ENCODE peak calls at places on chromosome X, in seven cellular contexts. J is activated CD4-positive, alpha-beta T cell treated with anti-CD3 and anti-CD28 coated beads for 48 hours; Q is NCI-H1436 treated with DMSO at 0.1 percent for 48 hours; U is SW 1271; I is hippocampal formation; E is spleen; V is M059J. F is an unnamed sample.

GRCh38 chrX:1754077-1754476 is 139.2 kb downstream of the ASMT start:
- DNase-seq in E (no peak), J (no peak), V (peak), U (no peak), Q (no peak), I (no peak), F (no peak)

GRCh38 chrX:16488959-16489358 is 161.0 kb upstream of the S100G start:
- DNase-seq in U (no peak), J (no peak), Q (no peak), V (peak), E (no peak), I (no peak), F (no peak)

GRCh38 chrX:112851161-112851779 is 10.6 kb upstream of the AMOT start:
- DNase-seq in Q (no peak), J (peak), E (no peak), V (peak), U (no peak), I (no peak), F (no peak)

GRCh38 chrX:49147907-49148306 is 14.7 kb upstream of the MAGIX start:
- DNase-seq in V (no peak), Q (no peak), U (no peak), E (no peak), I (no peak), J (no peak), F (no peak)

GRCh38 chrX:69815063-69815462 is 199.2 kb downstream of the EDA start:
- DNase-seq in V (no peak), E (no peak), Q (no peak), I (no peak), J (no peak), U (no peak), F (no peak)

GRCh38 chrX:21745756-21746155 is 12.2 kb downstream of the SMPX start:
- DNase-seq in I (no peak), J (peak), Q (no peak), U (no peak), V (peak), E (no peak), F (no peak)

GRCh38 chrX:30027636-30028035 is 187.7 kb upstream of the MAGEB2 start:
- DNase-seq in I (no peak), E (no peak), J (no peak), U (no peak), Q (no peak), V (peak), F (no peak)

GRCh38 chrX:150199803-150200202 is 163.3 kb upstream of the MAMLD1 start:
- DNase-seq in I (no peak), J (no peak), Q (no peak), E (peak), V (peak), U (no peak), F (no peak)

GRCh38 chrX:115560978-115561604 is at the start of gene PLS3:
- DNase-seq in J (peak), V (peak), E (peak), U (peak), Q (peak), I (peak), F (peak)

GRCh38 chrX:68941385-68941952 is 112.6 kb downstream of the EFNB1 start:
- DNase-seq in U (no peak), V (peak), I (no peak), E (peak), J (no peak), Q (no peak), F (no peak)

GRCh38 chrX:2427147-2427546 is 73.6 kb downstream of the DHRSX start:
- DNase-seq in U (no peak), V (no peak), Q (no peak), J (no peak), E (no peak), I (no peak), F (no peak)

GRCh38 chrX:104795804-104796203 is 229.8 kb downstream of the IL1RAPL2 start:
- DNase-seq in I (no peak), V (no peak), E (no peak), Q (no peak), U (no peak), J (no peak), F (no peak)

GRCh38 chrX:112211459-112211858 is 128.9 kb upstream of the TRPC5 start:
- DNase-seq in I (no peak), V (peak), Q (no peak), U (no peak), E (no peak), J (no peak), F (no peak)

GRCh38 chrX:41180194-41180902 is 95.1 kb downstream of the USP9X start:
- DNase-seq in Q (no peak), I (peak), V (peak), J (peak), E (no peak), U (no peak), F (no peak)

GRCh38 chrX:21958888-21959287 is 18.4 kb downstream of the SMS start:
- DNase-seq in J (no peak), Q (no peak), I (no peak), V (no peak), E (no peak), U (no peak), F (no peak)

GRCh38 chrX:40539214-40540142 is 41.3 kb upstream of the ATP6AP2 start:
- DNase-seq in E (peak), U (no peak), Q (no peak), I (no peak), J (peak), V (peak), F (peak)

GRCh38 chrX:9635805-9636204 is 129.8 kb downstream of the GPR143 start:
- DNase-seq in V (no peak), Q (no peak), I (no peak), U (no peak), E (no peak), J (no peak), F (no peak)

GRCh38 chrX:33725556-33726232 is 406.4 kb downstream of the FAM47A start:
- DNase-seq in I (no peak), E (no peak), U (no peak), V (peak), J (no peak), Q (no peak), F (no peak)

GRCh38 chrX:139298437-139298836 is 232.1 kb upstream of the F9 start:
- DNase-seq in I (no peak), V (no peak), J (no peak), U (no peak), Q (no peak), E (no peak), F (no peak)

GRCh38 chrX:72280210-72280882 is 3.3 kb upstream of the RPS4X start:
- DNase-seq in E (no peak), U (no peak), V (peak), Q (no peak), J (no peak), I (no peak), F (no peak)

GRCh38 chrX:131821945-131822622 is 201.0 kb upstream of the STK26 start:
- DNase-seq in I (peak), E (peak), U (no peak), V (no peak), J (no peak), Q (no peak), F (no peak)

GRCh38 chrX:30593435-30594200 is 16.1 kb upstream of the TASL start:
- DNase-seq in I (no peak), Q (no peak), E (no peak), V (peak), U (no peak), J (peak), F (no peak)

GRCh38 chrX:94065091-94065490 is 391.1 kb downstream of the FAM133A start:
- DNase-seq in V (no peak), E (no peak), Q (no peak), J (no peak), I (no peak), U (no peak), F (no peak)

GRCh38 chrX:65635824-65636223 is 31.6 kb upstream of the MSN start:
- DNase-seq in V (no peak), Q (no peak), J (no peak), U (no peak), E (no peak), I (no peak), F (no peak)

GRCh38 chrX:71996826-71997225 is 86.2 kb downstream of the NHSL2 start:
- DNase-seq in V (no peak), I (no peak), J (no peak), Q (no peak), E (no peak), U (no peak), F (no peak)

GRCh38 chrX:118847676-118848075 is 24.1 kb downstream of the ZCCHC12 start:
- DNase-seq in V (peak), E (no peak), U (no peak), I (peak), J (no peak), Q (peak), F (no peak)

GRCh38 chrX:112760697-112761096 is 79.9 kb downstream of the AMOT start:
- DNase-seq in V (peak), J (no peak), Q (no peak), U (no peak), I (no peak), E (no peak), F (no peak)

GRCh38 chrX:65690057-65690855 is 22.8 kb downstream of the MSN start:
- DNase-seq in J (no peak), U (peak), I (no peak), Q (no peak), E (no peak), V (peak), F (no peak)

GRCh38 chrX:109774706-109775105 is 41.6 kb upstream of the ACSL4 start:
- DNase-seq in I (no peak), V (peak), Q (no peak), E (no peak), U (no peak), J (no peak), F (no peak)

GRCh38 chrX:24014388-24015018 is 12.5 kb downstream of the KLHL15 start:
- DNase-seq in I (no peak), E (no peak), U (no peak), J (peak), Q (no peak), V (no peak), F (no peak)

GRCh38 chrX:49838374-49838773 is 9.3 kb downstream of the PAGE4 start:
- DNase-seq in E (no peak), J (peak), Q (no peak), U (no peak), V (peak), I (peak), F (no peak)

GRCh38 chrX:24846551-24847170 is 152.9 kb downstream of the POLA1 start:
- DNase-seq in V (no peak), J (no peak), E (no peak), Q (no peak), U (no peak), I (no peak), F (no peak)

GRCh38 chrX:153831435-153832150 is 1.2 kb upstream of the PDZD4 start:
- DNase-seq in Q (no peak), I (no peak), J (no peak), V (no peak), U (no peak), E (no peak), F (no peak)

GRCh38 chrX:70013483-70014222 is 36.1 kb downstream of the AWAT2 start:
- DNase-seq in Q (no peak), J (no peak), I (no peak), U (no peak), E (no peak), V (no peak), F (no peak)

GRCh38 chrX:105650577-105650976 is 171.8 kb upstream of the NRK start:
- DNase-seq in U (no peak), Q (no peak), J (no peak), E (no peak), I (no peak), V (no peak), F (no peak)

F was measured in upper lobe of right lung.